ENCODE peak calls at places on chromosome 5, in eight cellular contexts. N, B, F, A, K, L, C and S are unnamed samples. For H3K4me1, the result is how much of the 10 kb centered on the place peaks cover.

GRCh38 chr5:72141440-72142271 is 34.4 kb downstream of the MAP1B start:
- DNase-seq in N (no peak), B (no peak), F (no peak), A (no peak), K (peak), L (no peak), C (peak), S (no peak)

GRCh38 chr5:55601209-55601618 is 66.5 kb upstream of the PLPP1 start:
- DNase-seq in N (peak), B (peak), F (peak), A (no peak), K (peak), L (peak), C (peak), S (peak)

GRCh38 chr5:152113401-152113800 is 188.8 kb upstream of the GLRA1 start:
- DNase-seq in N (no peak), B (no peak), F (no peak), A (no peak), K (no peak), L (no peak), C (no peak), S (no peak)

GRCh38 chr5:92544042-92544441 is 1037.0 kb downstream of the NR2F1-AS1 start:
- DNase-seq in N (no peak), B (no peak), F (no peak), A (no peak), K (no peak), L (no peak), C (no peak), S (no peak)

GRCh38 chr5:87076931-87077330 is 190.8 kb upstream of the RASA1 start:
- DNase-seq in N (no peak), B (no peak), F (no peak), A (no peak), K (no peak), L (no peak), C (no peak), S (no peak)

GRCh38 chr5:59198832-59199231 is 616.0 kb downstream of the RAB3C start:
- DNase-seq in N (no peak), B (no peak), F (no peak), A (no peak), K (no peak), L (no peak), C (no peak), S (no peak)

GRCh38 chr5:126780165-126780827 is 3.4 kb downstream of the LMNB1 start:
- DNase-seq in N (peak), B (no peak), F (no peak), A (no peak), K (no peak), L (no peak), C (peak), S (no peak)

GRCh38 chr5:40985501-40985900 is 76.2 kb downstream of the C7 start:
- DNase-seq in N (no peak), B (no peak), F (no peak), A (no peak), K (no peak), L (no peak), C (no peak), S (no peak)

GRCh38 chr5:7246312-7246711 is 149.6 kb upstream of the ADCY2 start:
- DNase-seq in N (no peak), B (no peak), F (no peak), A (no peak), K (no peak), L (no peak), C (no peak), S (no peak)

GRCh38 chr5:142296914-142297417 is 27.9 kb downstream of the SPRY4 start:
- DNase-seq in N (no peak), B (no peak), F (no peak), A (no peak), K (peak), L (no peak), C (no peak), S (no peak)

GRCh38 chr5:139687656-139688055 is 39.5 kb downstream of the CXXC5 start:
- DNase-seq in N (no peak), B (no peak), F (no peak), A (no peak), K (peak), L (no peak), C (no peak), S (no peak)

GRCh38 chr5:139688088-139688702 is 40.0 kb downstream of the CXXC5 start:
- DNase-seq in N (no peak), B (no peak), F (no peak), A (no peak), K (no peak), L (no peak), C (no peak), S (no peak)

GRCh38 chr5:139685886-139686285 is 37.7 kb downstream of the CXXC5 start:
- DNase-seq in N (no peak), B (no peak), F (no peak), A (no peak), K (no peak), L (no peak), C (no peak), S (no peak)

GRCh38 chr5:139686356-139686918 is 38.3 kb downstream of the CXXC5 start:
- DNase-seq in N (no peak), B (no peak), F (no peak), A (no peak), K (no peak), L (no peak), C (no peak), S (no peak)

DNA sequence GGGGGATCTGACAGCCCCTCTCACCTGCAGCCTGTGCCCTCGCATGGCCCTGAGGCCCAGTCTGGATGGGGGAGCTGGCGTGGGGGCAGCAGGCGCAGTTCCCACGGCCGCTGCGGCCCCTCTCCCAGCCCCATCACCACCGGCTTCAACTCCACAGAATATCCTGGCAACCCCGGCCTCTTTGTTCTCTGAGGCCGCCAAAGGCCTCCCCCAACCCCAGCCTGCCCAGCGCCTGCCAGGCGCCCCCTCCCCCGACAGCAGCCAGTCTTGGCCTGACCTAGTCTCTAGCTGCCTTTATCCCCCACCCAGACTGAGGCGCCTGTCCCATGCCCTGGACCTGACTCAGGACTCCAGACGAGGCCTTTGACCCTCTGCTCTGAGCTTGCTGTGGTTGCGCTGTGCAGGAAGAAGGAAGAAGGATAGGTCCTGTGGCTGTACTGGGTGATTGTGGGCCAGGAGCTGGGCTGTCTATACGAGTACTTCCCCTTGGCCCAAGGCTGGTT is 38.8 kb downstream of the CXXC5 start:
- DNase-seq in N (no peak), B (no peak), F (no peak), A (no peak), K (no peak), L (no peak), C (no peak), S (no peak)
- H3K4me1 ChIP-seq in N (under half), B (under half), F (half or more), A (half or more), K (half or more), L (under half), C (under half), S (under half)

GRCh38 chr5:35647128-35647527 is 29.5 kb downstream of the SPEF2 start:
- DNase-seq in N (no peak), B (no peak), F (no peak), A (no peak), K (no peak), L (no peak), C (no peak), S (no peak)

GRCh38 chr5:35656721-35657120 is 39.1 kb downstream of the SPEF2 start:
- DNase-seq in N (no peak), B (no peak), F (no peak), A (no peak), K (no peak), L (no peak), C (no peak), S (no peak)

GRCh38 chr5:35647712-35648111 is 30.0 kb downstream of the SPEF2 start:
- DNase-seq in N (no peak), B (no peak), F (no peak), A (no peak), K (no peak), L (no peak), C (no peak), S (no peak)

GRCh38 chr5:35651002-35651756 is 33.5 kb downstream of the SPEF2 start:
- DNase-seq in N (peak), B (no peak), F (no peak), A (no peak), K (no peak), L (no peak), C (no peak), S (no peak)
- TF ChIP-seq CTCF in N (peak), B (no peak), F (peak), A (no peak), K (peak), L (no peak), C (no peak), S (peak)

GRCh38 chr5:136014049-136014516 is 14.7 kb upstream of the TGFBI start:
- DNase-seq in N (no peak), B (no peak), F (no peak), A (no peak), K (no peak), L (peak), C (no peak), S (peak)

GRCh38 chr5:136013559-136013958 is 15.2 kb upstream of the TGFBI start:
- DNase-seq in N (no peak), B (no peak), F (no peak), A (no peak), K (no peak), L (no peak), C (no peak), S (no peak)

GRCh38 chr5:136014976-136015375 is 13.8 kb upstream of the TGFBI start:
- DNase-seq in N (no peak), B (no peak), F (no peak), A (no peak), K (no peak), L (peak), C (no peak), S (no peak)

GRCh38 chr5:136012041-136012804 is 16.6 kb upstream of the TGFBI start:
- DNase-seq in N (no peak), B (no peak), F (no peak), A (no peak), K (no peak), L (no peak), C (no peak), S (no peak)

GRCh38 chr5:136011427-136012001 is 17.3 kb upstream of the TGFBI start:
- DNase-seq in N (no peak), B (no peak), F (no peak), A (no peak), K (no peak), L (no peak), C (no peak), S (no peak)
- H3K4me1 ChIP-seq in N (under half), B (under half), F (under half), A (under half), K (under half), L (under half), C (under half), S (half or more)

GRCh38 chr5:14407746-14408175 is 173.8 kb upstream of the OTULINL start:
- DNase-seq in N (peak), B (peak), F (no peak), A (no peak), K (no peak), L (no peak), C (no peak), S (no peak)

GRCh38 chr5:14406554-14406849 is 175.1 kb upstream of the OTULINL start:
- DNase-seq in N (no peak), B (no peak), F (no peak), A (no peak), K (no peak), L (no peak), C (no peak), S (no peak)

GRCh38 chr5:14407051-14407450 is 174.5 kb upstream of the OTULINL start:
- DNase-seq in N (no peak), B (no peak), F (no peak), A (no peak), K (no peak), L (no peak), C (no peak), S (no peak)

GRCh38 chr5:14405706-14406553 is 175.7 kb upstream of the OTULINL start:
- DNase-seq in N (no peak), B (no peak), F (no peak), A (no peak), K (no peak), L (no peak), C (no peak), S (no peak)

DNA sequence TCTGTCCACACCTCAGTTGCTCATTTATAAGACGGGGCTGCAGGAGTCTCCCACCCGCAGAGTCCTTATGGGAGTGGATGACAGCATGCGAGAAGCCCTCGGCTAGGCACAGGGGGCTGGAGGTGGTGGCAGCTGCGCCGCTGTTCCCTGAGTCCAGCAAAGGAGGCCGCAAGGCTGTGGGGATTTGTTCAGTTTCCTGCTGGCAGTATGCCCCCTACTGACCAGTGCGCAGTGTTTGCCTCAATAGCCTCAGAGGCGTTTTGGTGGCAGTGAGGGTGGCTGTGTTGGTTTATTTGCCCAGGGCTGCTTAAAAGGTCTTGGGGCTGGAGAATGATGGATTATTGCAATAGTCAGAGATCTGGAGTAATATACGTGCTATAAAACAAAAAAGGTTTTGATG is 176.3 kb upstream of the OTULINL start:
- DNase-seq in N (no peak), B (no peak), F (no peak), A (no peak), K (no peak), L (no peak), C (no peak), S (no peak)
- TF ChIP-seq CTCF in N (peak), B (no peak), F (no peak), A (no peak), K (no peak), L (no peak), C (no peak), S (no peak)

GRCh38 chr5:113382736-113383135 is 52.1 kb downstream of the TSSK1B start:
- DNase-seq in N (no peak), B (no peak), F (no peak), A (no peak), K (no peak), L (no peak), C (no peak), S (no peak)
- H3K4me1 ChIP-seq in N (under half), B (under half), F (under half), A (under half), K (under half), L (under half), C (under half), S (under half)

GRCh38 chr5:30040483-30041116 is 1152.9 kb upstream of the CDH6 start:
- DNase-seq in N (no peak), B (no peak), F (no peak), A (no peak), K (no peak), L (no peak), C (no peak), S (no peak)
- TF ChIP-seq CTCF in N (peak), B (no peak), F (peak), A (no peak), K (peak), L (no peak), C (no peak), S (peak)